ENCODE peak calls at places on chromosomes 16 and 17, in four cellular contexts. M, F, K and N are unnamed samples.

GRCh38 chr17:72662827-72663190 is 429.7 kb downstream of the SLC39A11 start:
- DNase-seq in M (no peak), F (no peak), K (no peak), N (no peak)

GRCh38 chr17:76458580-76459490 is 5.9 kb upstream of the UBE2O start:
- DNase-seq in M (peak), F (peak), K (no peak), N (peak)

GRCh38 chr17:7462474-7463367 is 16.7 kb downstream of the ZBTB4 start:
- DNase-seq in M (no peak), F (no peak), K (no peak), N (no peak)

GRCh38 chr17:44758414-44759095 is at the start of gene ADAM11:
- DNase-seq in M (peak), F (no peak), K (no peak), N (peak)

GRCh38 chr17:65355246-65355645 is 206.2 kb downstream of the AXIN2 start:
- DNase-seq in M (no peak), F (no peak), K (no peak), N (no peak)

GRCh38 chr16:87347932-87348615 is 30.9 kb upstream of the C16orf95 start:
- DNase-seq in M (no peak), F (no peak), K (no peak), N (no peak)

GRCh38 chr17:3710951-3711383 is 12.7 kb upstream of the HASPIN start:
- DNase-seq in M (no peak), F (no peak), K (no peak), N (no peak)

GRCh38 chr16:14251419-14251818 is 180.3 kb downstream of the MRTFB start:
- DNase-seq in M (no peak), F (no peak), K (no peak), N (no peak)

GRCh38 chr17:74842599-74843351 is 16.9 kb downstream of the GRIN2C start:
- DNase-seq in M (peak), F (peak), K (peak), N (peak)

GRCh38 chr16:73057369-73058210 is 9.7 kb upstream of the ZFHX3 start:
- DNase-seq in M (peak), F (no peak), K (no peak), N (peak)

GRCh38 chr16:64159986-64160385 is 961.9 kb downstream of the CDH11 start:
- DNase-seq in M (no peak), F (no peak), K (no peak), N (no peak)

GRCh38 chr17:73251871-73252270 is 9.8 kb downstream of the CPSF4L start:
- DNase-seq in M (no peak), F (no peak), K (no peak), N (no peak)

GRCh38 chr17:51647873-51648272 is 387.5 kb downstream of the UTP18 start:
- DNase-seq in M (no peak), F (no peak), K (no peak), N (no peak)

GRCh38 chr17:66319226-66319625 is 16.8 kb downstream of the PRKCA start:
- DNase-seq in M (no peak), F (no peak), K (no peak), N (no peak)

GRCh38 chr17:55959756-55960155 is 193.5 kb upstream of the ANKFN1 start:
- DNase-seq in M (no peak), F (no peak), K (no peak), N (no peak)

GRCh38 chr17:40956401-40957254 is 10.1 kb downstream of the KRT39 start:
- DNase-seq in M (no peak), F (no peak), K (no peak), N (no peak)

GRCh38 chr16:2178321-2179106 is 17.9 kb downstream of the CASKIN1 start:
- DNase-seq in M (no peak), F (no peak), K (no peak), N (peak)